ENCODE peak calls at places on chromosomes 7 and 10, in eight cellular contexts. One of them, this sample, is unnamed.

GRCh38 chr7:137408096-137408495 is 64.6 kb upstream of the PTN start:
- DNase-seq in CD8-positive, alpha-beta T cell: no peak
- DNase-seq in mammary epithelial cell: no peak
- DNase-seq in left ventricle myocardium inferior: no peak
- DNase-seq in brain microvascular endothelial cell: no peak
- DNase-seq in Peyer's patch: no peak
- DNase-seq in pancreas: no peak
- DNase-seq in AG04450: no peak
- DNase-seq in this sample: no peak

GRCh38 chr10:126930506-126931458 is 25.6 kb downstream of the DOCK1 start:
- DNase-seq in pancreas: no peak
- DNase-seq in AG04450: peak; percentile 16
- DNase-seq in Peyer's patch: no peak
- DNase-seq in brain microvascular endothelial cell: peak; percentile 21
- DNase-seq in CD8-positive, alpha-beta T cell: no peak
- DNase-seq in left ventricle myocardium inferior: no peak
- DNase-seq in mammary epithelial cell: no peak
- DNase-seq in this sample: no peak

GRCh38 chr7:80277434-80278427 is 143.1 kb downstream of the GNAI1 start:
- DNase-seq in pancreas: no peak
- DNase-seq in Peyer's patch: no peak
- DNase-seq in brain microvascular endothelial cell: peak; percentile 28
- DNase-seq in left ventricle myocardium inferior: no peak
- DNase-seq in CD8-positive, alpha-beta T cell: no peak
- DNase-seq in AG04450: no peak
- DNase-seq in mammary epithelial cell: peak; percentile 77
- DNase-seq in this sample: no peak

GRCh38 chr7:23654508-23654907 is 25.5 kb upstream of the FAM221A start:
- DNase-seq in AG04450: no peak
- DNase-seq in CD8-positive, alpha-beta T cell: no peak
- DNase-seq in left ventricle myocardium inferior: no peak
- DNase-seq in Peyer's patch: no peak
- DNase-seq in mammary epithelial cell: no peak
- DNase-seq in brain microvascular endothelial cell: peak; percentile 16
- DNase-seq in pancreas: peak; percentile 45
- DNase-seq in this sample: no peak

GRCh38 chr7:64908358-64908757 is 5.3 kb downstream of the ZNF273 start:
- DNase-seq in pancreas: no peak
- DNase-seq in AG04450: no peak
- DNase-seq in brain microvascular endothelial cell: no peak
- DNase-seq in Peyer's patch: no peak
- DNase-seq in mammary epithelial cell: no peak
- DNase-seq in left ventricle myocardium inferior: no peak
- DNase-seq in CD8-positive, alpha-beta T cell: no peak
- DNase-seq in this sample: no peak

GRCh38 chr10:124341768-124342135 is 77.0 kb downstream of the OAT start:
- DNase-seq in left ventricle myocardium inferior: no peak
- DNase-seq in pancreas: no peak
- DNase-seq in Peyer's patch: peak; percentile 17
- DNase-seq in AG04450: no peak
- DNase-seq in mammary epithelial cell: no peak
- DNase-seq in CD8-positive, alpha-beta T cell: peak; percentile 40
- DNase-seq in brain microvascular endothelial cell: no peak
- DNase-seq in this sample: no peak

GRCh38 chr10:24862586-24862985 is 89.8 kb downstream of the PRTFDC1 start:
- DNase-seq in AG04450: no peak
- DNase-seq in Peyer's patch: no peak
- DNase-seq in CD8-positive, alpha-beta T cell: no peak
- DNase-seq in pancreas: no peak
- DNase-seq in mammary epithelial cell: no peak
- DNase-seq in left ventricle myocardium inferior: no peak
- DNase-seq in brain microvascular endothelial cell: no peak
- DNase-seq in this sample: no peak

GRCh38 chr7:74473116-74473515 is 19.4 kb downstream of the GTF2IRD1 start:
- DNase-seq in Peyer's patch: no peak
- DNase-seq in CD8-positive, alpha-beta T cell: no peak
- DNase-seq in left ventricle myocardium inferior: no peak
- DNase-seq in pancreas: no peak
- DNase-seq in brain microvascular endothelial cell: no peak
- DNase-seq in AG04450: no peak
- DNase-seq in mammary epithelial cell: no peak
- DNase-seq in this sample: no peak

GRCh38 chr7:152336754-152337368 is 98.9 kb downstream of the KMT2C start:
- DNase-seq in AG04450: no peak
- DNase-seq in pancreas: no peak
- DNase-seq in CD8-positive, alpha-beta T cell: no peak
- DNase-seq in mammary epithelial cell: peak; percentile 37
- DNase-seq in Peyer's patch: peak; percentile 53
- DNase-seq in left ventricle myocardium inferior: no peak
- DNase-seq in brain microvascular endothelial cell: peak; percentile 52
- DNase-seq in this sample: no peak

GRCh38 chr10:8052970-8053445 is 1.5 kb upstream of the GATA3 start:
- DNase-seq in AG04450: no peak
- DNase-seq in Peyer's patch: no peak
- DNase-seq in mammary epithelial cell: no peak
- DNase-seq in brain microvascular endothelial cell: no peak
- DNase-seq in left ventricle myocardium inferior: no peak
- DNase-seq in CD8-positive, alpha-beta T cell: no peak
- DNase-seq in pancreas: no peak
- DNase-seq in this sample: no peak

GRCh38 chr10:8054498-8055407 is at the start of gene GATA3:
- DNase-seq in left ventricle myocardium inferior: peak; percentile 62
- DNase-seq in CD8-positive, alpha-beta T cell: peak; percentile 87
- DNase-seq in AG04450: no peak
- DNase-seq in mammary epithelial cell: peak; percentile 91
- DNase-seq in brain microvascular endothelial cell: no peak
- DNase-seq in pancreas: no peak
- DNase-seq in Peyer's patch: peak; percentile 89
- DNase-seq in this sample: peak; percentile 81

GRCh38 chr10:8052344-8052969 is 2.0 kb upstream of the GATA3 start:
- DNase-seq in left ventricle myocardium inferior: no peak
- DNase-seq in pancreas: no peak
- DNase-seq in CD8-positive, alpha-beta T cell: peak; percentile 49
- DNase-seq in AG04450: no peak
- DNase-seq in brain microvascular endothelial cell: no peak
- DNase-seq in mammary epithelial cell: peak; percentile 53
- DNase-seq in Peyer's patch: no peak
- DNase-seq in this sample: no peak

GRCh38 chr10:8054243-8054497 is 318 bp upstream of the GATA3 start:
- DNase-seq in mammary epithelial cell: no peak
- DNase-seq in Peyer's patch: no peak
- DNase-seq in CD8-positive, alpha-beta T cell: no peak
- DNase-seq in left ventricle myocardium inferior: no peak
- DNase-seq in AG04450: no peak
- DNase-seq in pancreas: no peak
- DNase-seq in brain microvascular endothelial cell: no peak
- DNase-seq in this sample: no peak

DNA sequence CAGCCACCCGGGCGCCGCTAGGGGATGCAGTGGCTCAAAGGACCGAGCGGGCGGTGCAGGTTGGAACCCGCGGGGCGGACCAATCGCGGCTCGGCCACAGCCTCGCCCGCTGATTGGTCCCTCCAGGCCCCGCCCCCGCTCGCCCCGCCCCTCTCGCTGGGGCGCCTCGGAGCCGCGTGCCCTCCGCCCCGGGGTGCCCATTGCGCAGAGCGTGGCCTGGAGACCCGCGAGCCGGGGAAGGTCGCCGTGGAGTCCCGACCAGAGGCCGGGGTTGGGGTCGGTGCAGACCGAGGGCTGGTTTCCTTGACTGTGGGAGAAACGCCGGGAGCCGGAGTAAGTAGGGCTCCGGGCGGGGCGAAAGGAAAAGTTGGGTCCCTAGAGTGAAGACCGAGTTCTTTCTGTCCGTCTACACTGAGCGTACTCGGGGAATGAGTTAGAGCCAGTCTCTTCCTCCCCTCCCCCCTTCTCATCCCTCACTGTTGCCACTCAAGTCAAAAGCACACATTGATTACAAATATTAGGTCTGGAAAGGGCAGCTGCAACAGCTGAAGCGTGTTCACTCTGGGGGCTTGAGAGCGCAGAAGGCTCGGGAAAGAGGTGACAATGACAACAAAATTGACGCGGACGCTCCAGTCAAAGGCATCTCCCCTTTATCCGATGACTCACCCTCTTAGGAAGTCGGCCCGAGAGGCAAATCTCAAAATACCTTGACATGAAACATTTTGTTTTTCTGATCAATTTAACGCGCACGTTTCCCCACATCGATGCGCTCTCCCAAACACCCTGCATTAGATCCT is 844 bp upstream of the GATA3 start:
- DNase-seq in mammary epithelial cell: peak; percentile 89
- DNase-seq in AG04450: peak; percentile 23
- DNase-seq in CD8-positive, alpha-beta T cell: peak; percentile 85
- DNase-seq in left ventricle myocardium inferior: peak; percentile 78
- DNase-seq in Peyer's patch: peak; percentile 93
- DNase-seq in brain microvascular endothelial cell: peak; percentile 34
- DNase-seq in pancreas: peak; percentile 65
- DNase-seq in this sample: peak; percentile 95
- TF ChIP-seq CTCF in mammary epithelial cell: peak; percentile 71
- TF ChIP-seq CTCF in AG04450: peak; percentile 75
- TF ChIP-seq CTCF in CD8-positive, alpha-beta T cell: no peak
- TF ChIP-seq CTCF in left ventricle myocardium inferior: peak; percentile 78
- TF ChIP-seq CTCF in Peyer's patch: peak; percentile 68
- TF ChIP-seq CTCF in brain microvascular endothelial cell: peak; percentile 70
- TF ChIP-seq CTCF in pancreas: peak; percentile 48
- TF ChIP-seq CTCF in this sample: peak; percentile 96

GRCh38 chr10:73910764-73911552 is at the start of gene PLAU:
- DNase-seq in pancreas: peak; percentile 32
- DNase-seq in brain microvascular endothelial cell: no peak
- DNase-seq in AG04450: no peak
- DNase-seq in left ventricle myocardium inferior: peak; percentile 60
- DNase-seq in CD8-positive, alpha-beta T cell: peak; percentile 29
- DNase-seq in Peyer's patch: peak; percentile 65
- DNase-seq in mammary epithelial cell: peak; percentile 73
- DNase-seq in this sample: peak; percentile 26

GRCh38 chr10:73909716-73910115 is 1.2 kb upstream of the PLAU start:
- DNase-seq in Peyer's patch: no peak
- DNase-seq in CD8-positive, alpha-beta T cell: no peak
- DNase-seq in AG04450: no peak
- DNase-seq in mammary epithelial cell: no peak
- DNase-seq in brain microvascular endothelial cell: no peak
- DNase-seq in left ventricle myocardium inferior: no peak
- DNase-seq in pancreas: no peak
- DNase-seq in this sample: no peak

GRCh38 chr10:73908853-73909611 is 1.9 kb upstream of the PLAU start:
- DNase-seq in left ventricle myocardium inferior: peak; percentile 33
- DNase-seq in Peyer's patch: peak; percentile 58
- DNase-seq in pancreas: no peak
- DNase-seq in mammary epithelial cell: peak; percentile 100
- DNase-seq in AG04450: peak; percentile 99
- DNase-seq in brain microvascular endothelial cell: peak; percentile 93
- DNase-seq in CD8-positive, alpha-beta T cell: peak; percentile 54
- DNase-seq in this sample: no peak

GRCh38 chr10:73911553-73912004 is 647 bp downstream of the PLAU start:
- DNase-seq in AG04450: no peak
- DNase-seq in brain microvascular endothelial cell: no peak
- DNase-seq in Peyer's patch: no peak
- DNase-seq in mammary epithelial cell: peak; percentile 66
- DNase-seq in left ventricle myocardium inferior: no peak
- DNase-seq in CD8-positive, alpha-beta T cell: no peak
- DNase-seq in pancreas: no peak
- DNase-seq in this sample: peak; percentile 13

DNA sequence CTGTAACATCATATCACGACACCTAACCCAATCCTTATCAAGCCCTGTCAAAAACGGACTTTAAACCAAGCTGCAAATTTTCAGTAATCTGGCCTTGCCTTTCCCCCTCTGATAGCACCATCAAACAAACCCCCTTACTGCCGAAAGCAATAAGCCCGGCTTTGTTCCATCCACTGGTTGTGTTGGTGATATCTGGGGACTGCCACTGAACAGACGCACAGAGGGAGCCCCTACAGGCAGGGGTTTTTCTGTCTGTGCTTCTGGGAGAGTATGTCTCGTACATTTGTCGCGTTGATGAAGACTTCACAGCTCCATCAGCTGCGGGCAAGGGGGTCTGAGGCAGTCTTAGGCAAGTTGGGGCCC is 550 bp upstream of the PLAU start:
- DNase-seq in pancreas: no peak
- DNase-seq in brain microvascular endothelial cell: no peak
- DNase-seq in AG04450: no peak
- DNase-seq in Peyer's patch: no peak
- DNase-seq in left ventricle myocardium inferior: no peak
- DNase-seq in CD8-positive, alpha-beta T cell: peak; percentile 28
- DNase-seq in mammary epithelial cell: peak; percentile 61
- DNase-seq in this sample: no peak
- H3K27me3 ChIP-seq in pancreas: no peaks in the 10 kb centered on the region
- H3K27me3 ChIP-seq in brain microvascular endothelial cell: no peaks in the 10 kb centered on the region
- H3K27me3 ChIP-seq in AG04450: no peaks in the 10 kb centered on the region
- H3K27me3 ChIP-seq in Peyer's patch: no peaks in the 10 kb centered on the region
- H3K27me3 ChIP-seq in left ventricle myocardium inferior: peaks cover 27% of the 10 kb centered on the region
- H3K27me3 ChIP-seq in CD8-positive, alpha-beta T cell: peaks cover 27% of the 10 kb centered on the region
- H3K27me3 ChIP-seq in mammary epithelial cell: no peaks in the 10 kb centered on the region
- H3K27me3 ChIP-seq in this sample: peaks cover 62% of the 10 kb centered on the region

GRCh38 chr7:111866787-111867186 is 304.5 kb upstream of the IMMP2L start:
- DNase-seq in mammary epithelial cell: no peak
- DNase-seq in left ventricle myocardium inferior: no peak
- DNase-seq in brain microvascular endothelial cell: no peak
- DNase-seq in AG04450: no peak
- DNase-seq in CD8-positive, alpha-beta T cell: no peak
- DNase-seq in pancreas: no peak
- DNase-seq in Peyer's patch: no peak
- DNase-seq in this sample: no peak
- H3K27ac ChIP-seq in mammary epithelial cell: no peak overlapping the region
- H3K27ac ChIP-seq in left ventricle myocardium inferior: peak overlapping the region; percentile 25
- H3K27ac ChIP-seq in brain microvascular endothelial cell: no peak overlapping the region
- H3K27ac ChIP-seq in AG04450: no peak overlapping the region
- H3K27ac ChIP-seq in CD8-positive, alpha-beta T cell: no peak overlapping the region
- H3K27ac ChIP-seq in pancreas: no peak overlapping the region
- H3K27ac ChIP-seq in Peyer's patch: no peak overlapping the region
- H3K27ac ChIP-seq in this sample: no peak overlapping the region

DNA sequence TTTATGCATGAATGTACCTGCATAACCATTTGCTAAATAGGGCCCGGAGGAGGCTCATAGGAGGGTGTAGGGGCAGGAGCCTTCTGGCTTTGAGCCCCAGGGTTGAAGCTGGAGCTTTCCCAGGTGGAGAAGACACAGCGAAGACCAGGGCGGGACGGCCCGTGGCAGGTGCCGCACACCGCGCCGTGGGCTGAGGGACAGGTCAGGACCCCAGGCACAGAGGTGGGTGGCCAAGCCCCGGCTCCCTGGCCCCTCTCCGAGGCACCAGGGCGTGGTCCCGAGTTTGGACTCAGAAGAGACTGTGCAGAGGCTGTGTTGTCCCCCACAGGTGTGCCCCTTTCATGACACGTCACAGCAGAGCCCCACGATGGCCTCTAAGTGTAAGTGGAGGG is 56.5 kb downstream of the PWWP2B start:
- DNase-seq in Peyer's patch: no peak
- DNase-seq in AG04450: no peak
- DNase-seq in brain microvascular endothelial cell: no peak
- DNase-seq in mammary epithelial cell: no peak
- DNase-seq in CD8-positive, alpha-beta T cell: no peak
- DNase-seq in left ventricle myocardium inferior: no peak
- DNase-seq in pancreas: peak; percentile 60
- DNase-seq in this sample: no peak
- TF ChIP-seq CTCF in Peyer's patch: no peak
- TF ChIP-seq CTCF in AG04450: no peak
- TF ChIP-seq CTCF in brain microvascular endothelial cell: no peak
- TF ChIP-seq CTCF in mammary epithelial cell: no peak
- TF ChIP-seq CTCF in CD8-positive, alpha-beta T cell: no peak
- TF ChIP-seq CTCF in left ventricle myocardium inferior: peak; percentile 22
- TF ChIP-seq CTCF in pancreas: no peak
- TF ChIP-seq CTCF in this sample: no peak

This sample was measured in CD4-positive, alpha-beta T cell.